ENCODE peak calls at places on chromosomes 7 and 10, in nine cellular contexts. V, R, A, B, W, Q, D, T and M are unnamed samples.

GRCh38 chr10:108424656-108425055 is 1260.2 kb upstream of the SORCS1 start:
- DNase-seq in V (no peak), R (no peak), A (peak; percentile 6), B (no peak), W (no peak), Q (no peak), D (no peak), T (no peak), M (no peak)

GRCh38 chr7:77580762-77581350 is 43.8 kb downstream of the PTPN12 start:
- DNase-seq in V (no peak), R (no peak), A (peak; percentile 17), B (no peak), W (no peak), Q (no peak), D (peak; percentile 23), T (no peak), M (no peak)

GRCh38 chr10:86113501-86113900 is 253.1 kb downstream of the GRID1 start:
- DNase-seq in V (no peak), R (no peak), A (no peak), B (no peak), W (no peak), Q (no peak), D (no peak), T (no peak), M (no peak)

GRCh38 chr10:50554995-50555568 is 68.7 kb downstream of the SGMS1 start:
- DNase-seq in V (no peak), R (peak; percentile 7), A (peak; percentile 43), B (no peak), W (no peak), Q (no peak), D (no peak), T (no peak), M (no peak)

GRCh38 chr7:31478018-31478417 is 35.9 kb upstream of the ITPRID1 start:
- DNase-seq in V (no peak), R (no peak), A (no peak), B (no peak), W (no peak), Q (no peak), D (no peak), T (no peak), M (no peak)

GRCh38 chr7:152881893-152882292 is 122.3 kb downstream of the ACTR3B start:
- DNase-seq in V (no peak), R (no peak), A (no peak), B (no peak), W (no peak), Q (no peak), D (no peak), T (no peak), M (no peak)

GRCh38 chr7:4726051-4726450 is 44.0 kb downstream of the FOXK1 start:
- DNase-seq in V (no peak), R (no peak), A (no peak), B (no peak), W (no peak), Q (no peak), D (no peak), T (no peak), M (no peak)

GRCh38 chr7:22445871-22446270 is 54.1 kb downstream of the STEAP1B start:
- DNase-seq in V (no peak), R (no peak), A (no peak), B (no peak), W (no peak), Q (no peak), D (no peak), T (no peak), M (no peak)

GRCh38 chr7:7166318-7166717 is 16.0 kb upstream of the C1GALT1 start:
- DNase-seq in V (no peak), R (no peak), A (no peak), B (no peak), W (no peak), Q (no peak), D (no peak), T (no peak), M (no peak)

GRCh38 chr7:79339208-79339925 is 114.1 kb downstream of the MAGI2 start:
- DNase-seq in V (no peak), R (no peak), A (no peak), B (no peak), W (no peak), Q (no peak), D (no peak), T (no peak), M (no peak)

GRCh38 chr10:72932259-72933015 is 22.2 kb downstream of the PLA2G12B start:
- DNase-seq in V (no peak), R (no peak), A (no peak), B (no peak), W (no peak), Q (no peak), D (no peak), T (no peak), M (no peak)

GRCh38 chr7:34823650-34824258 is 165.7 kb downstream of the NPSR1 start:
- DNase-seq in V (peak; percentile 23), R (peak; percentile 40), A (peak; percentile 52), B (no peak), W (no peak), Q (peak; percentile 32), D (peak; percentile 12), T (no peak), M (peak; percentile 15)

GRCh38 chr7:158973941-158974785 is 117.8 kb downstream of the DYNC2I1 start:
- DNase-seq in V (no peak), R (no peak), A (no peak), B (no peak), W (no peak), Q (no peak), D (no peak), T (no peak), M (no peak)

GRCh38 chr7:110065112-110065511 is 1025.8 kb upstream of the LRRN3 start:
- DNase-seq in V (no peak), R (no peak), A (no peak), B (no peak), W (no peak), Q (no peak), D (no peak), T (no peak), M (no peak)

GRCh38 chr10:28241766-28242399 is 61.0 kb downstream of the MPP7 start:
- DNase-seq in V (no peak), R (no peak), A (peak; percentile 57), B (no peak), W (peak; percentile 63), Q (no peak), D (no peak), T (no peak), M (peak; percentile 41)